ENCODE peak calls at places on chromosomes 5 and 9, in nine cellular contexts. T is neuronal stem cell, E is Peyer's patch, S is adrenal gland, Y is spleen, D is right cardiac atrium, K is fibroblast of lung, X is GM23338, B is tibial artery. N is an unnamed sample.

GRCh38 chr9:2291980-2292704 is 277.0 kb downstream of the SMARCA2 start:
- DNase-seq in B (no peak), D (no peak), T (no peak), K (peak; percentile 21), X (no peak), E (no peak), S (peak; percentile 36), Y (no peak), N (no peak)

GRCh38 chr5:172564883-172565282 is 76.2 kb upstream of the NEURL1B start:
- DNase-seq in B (no peak), T (no peak), K (no peak), X (no peak), S (no peak), Y (no peak), D (no peak), E (no peak), N (no peak)

GRCh38 chr5:9338796-9339195 is 207.1 kb downstream of the SEMA5A start:
- DNase-seq in E (no peak), S (no peak), K (no peak), T (no peak), D (no peak), Y (no peak), X (no peak), B (no peak), N (no peak)

GRCh38 chr9:121684381-121685145 is 33.1 kb downstream of the DAB2IP start:
- DNase-seq in Y (peak; percentile 78), D (peak; percentile 82), T (peak; percentile 35), K (no peak), B (peak; percentile 46), X (peak; percentile 90), E (peak; percentile 69), S (peak; percentile 61), N (peak; percentile 80)

GRCh38 chr9:19127881-19128719 is 808 bp upstream of the PLIN2 start:
- DNase-seq in D (peak; percentile 73), E (peak; percentile 66), X (peak; percentile 64), S (peak; percentile 46), T (peak; percentile 38), B (no peak), K (peak; percentile 30), Y (peak; percentile 85), N (peak; percentile 71)

GRCh38 chr9:135536166-135536565 is 9.8 kb upstream of the OBP2A start:
- DNase-seq in D (no peak), X (no peak), Y (peak; percentile 21), E (no peak), K (peak; percentile 72), T (no peak), S (peak; percentile 39), B (no peak), N (no peak)

GRCh38 chr9:125361837-125362531 is 100.4 kb downstream of the GAPVD1 start:
- DNase-seq in D (no peak), X (peak; percentile 69), S (no peak), T (no peak), B (no peak), Y (no peak), K (no peak), E (no peak), N (no peak)

GRCh38 chr5:158586054-158586453 is 513.7 kb downstream of the EBF1 start:
- DNase-seq in B (no peak), X (no peak), K (no peak), T (no peak), E (no peak), Y (no peak), S (no peak), D (no peak), N (no peak)

GRCh38 chr9:13361076-13361475 is 81.6 kb upstream of the MPDZ start:
- DNase-seq in S (no peak), K (no peak), T (no peak), E (no peak), D (no peak), X (no peak), Y (no peak), B (no peak), N (no peak)

GRCh38 chr5:59260973-59261372 is 632.6 kb downstream of the PDE4D start:
- DNase-seq in S (no peak), T (no peak), E (no peak), B (no peak), X (no peak), Y (no peak), D (no peak), K (no peak), N (no peak)

GRCh38 chr9:110543631-110544051 is 35.9 kb downstream of the SVEP1 start:
- DNase-seq in S (no peak), X (peak; percentile 13), T (no peak), E (no peak), D (peak; percentile 65), Y (no peak), B (no peak), K (peak; percentile 25), N (no peak)

DNA sequence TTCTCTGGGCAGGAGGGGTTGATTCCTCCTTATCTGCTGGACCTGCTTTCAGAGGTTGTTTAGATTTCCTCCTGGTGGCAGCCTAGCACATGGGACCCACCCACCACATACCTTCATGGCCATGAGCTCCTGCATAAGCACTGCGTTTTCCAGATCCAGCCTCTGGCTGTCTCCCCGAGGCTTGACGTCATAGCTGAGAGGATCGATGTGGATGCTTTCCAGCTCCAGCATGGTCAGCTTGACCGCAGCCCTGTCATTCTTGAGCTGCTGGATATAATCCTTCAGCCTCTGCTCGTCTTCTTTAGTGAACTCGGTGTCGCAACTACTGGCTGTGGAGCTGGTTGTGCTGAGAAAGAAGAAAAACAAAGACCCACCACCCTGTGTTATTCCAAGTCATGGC is 77.0 kb downstream of the DCP2 start:
- DNase-seq in D (peak; percentile 66), E (no peak), Y (no peak), X (no peak), T (no peak), S (no peak), K (peak; percentile 64), B (no peak), N (no peak)
- H3K4me1 ChIP-seq in D (peaks cover 11% of the 10 kb centered on the region), E (no peaks in the 10 kb centered on the region), Y (peaks cover 9% of the 10 kb centered on the region), X (no peaks in the 10 kb centered on the region), T (peaks cover 8% of the 10 kb centered on the region), S (no peaks in the 10 kb centered on the region), K (peaks cover 13% of the 10 kb centered on the region), B (peaks cover 11% of the 10 kb centered on the region), N (peaks cover 10% of the 10 kb centered on the region)

GRCh38 chr9:105316703-105317102 is 72.3 kb downstream of the SLC44A1 start:
- DNase-seq in S (no peak), K (no peak), X (no peak), E (no peak), Y (no peak), T (no peak), B (no peak), D (no peak), N (no peak)

GRCh38 chr9:105313238-105313637 is 68.8 kb downstream of the SLC44A1 start:
- DNase-seq in K (no peak), Y (no peak), X (no peak), S (no peak), B (no peak), E (no peak), T (no peak), D (no peak), N (no peak)

GRCh38 chr9:105319514-105319863 is 75.0 kb downstream of the SLC44A1 start:
- DNase-seq in B (no peak), D (no peak), S (no peak), Y (no peak), T (no peak), E (no peak), K (no peak), X (no peak), N (no peak)

GRCh38 chr9:105320568-105320967 is 76.1 kb downstream of the SLC44A1 start:
- DNase-seq in T (no peak), E (no peak), S (no peak), K (no peak), X (no peak), D (no peak), Y (no peak), B (no peak), N (no peak)

GRCh38 chr9:105318729-105319513 is 74.5 kb downstream of the SLC44A1 start:
- DNase-seq in X (no peak), K (no peak), D (no peak), S (no peak), Y (no peak), E (peak; percentile 58), T (no peak), B (no peak), N (no peak)
- H3K27ac ChIP-seq in X (no peak overlapping the region), K (no peak overlapping the region), D (no peak overlapping the region), S (no peak overlapping the region), Y (no peak overlapping the region), E (peak overlapping the region; percentile 88), T (no peak overlapping the region), B (no peak overlapping the region), N (no peak overlapping the region)

GRCh38 chr9:132077881-132078280 is 1.8 kb downstream of the MED27 start:
- DNase-seq in D (no peak), K (no peak), Y (no peak), X (no peak), S (no peak), B (no peak), T (no peak), E (no peak), N (no peak)
- H3K4me3 ChIP-seq in D (no peak overlapping the region), K (peak overlapping the region; percentile 92), Y (no peak overlapping the region), X (no peak overlapping the region), S (peak overlapping the region; percentile 70), B (peak overlapping the region; percentile 80), T (peak overlapping the region; percentile 15), E (peak overlapping the region; percentile 94), N (peak overlapping the region; percentile 98)

DNA sequence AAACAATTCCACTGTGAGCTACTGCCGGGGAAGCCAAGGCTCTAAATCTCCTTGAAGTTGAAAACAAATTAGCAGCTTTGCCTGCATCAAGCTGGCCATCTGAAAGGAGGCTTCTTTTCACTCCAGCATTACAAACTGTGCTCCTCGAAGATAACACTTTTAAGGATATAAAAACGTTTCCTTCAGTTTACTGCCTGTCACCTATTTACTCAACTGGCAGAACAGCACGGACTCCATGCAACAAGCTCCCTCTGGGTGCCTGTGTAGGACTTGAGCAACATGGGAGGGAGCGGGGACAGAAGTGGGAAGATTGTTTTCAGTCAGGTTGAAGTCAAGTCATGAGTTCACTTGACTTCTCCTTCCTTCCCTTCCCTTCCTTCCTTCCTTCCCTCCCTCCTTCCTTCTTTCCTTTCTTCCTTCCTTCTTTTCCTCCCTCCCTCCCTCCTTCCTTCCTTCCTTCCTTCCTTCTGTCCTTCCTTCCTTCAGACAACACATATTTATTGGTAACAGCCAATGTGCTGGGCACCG is 67.4 kb downstream of the ZNF608 start:
- DNase-seq in E (no peak), S (no peak), Y (no peak), D (no peak), X (no peak), K (no peak), T (no peak), B (no peak), N (no peak)
- H3K4me1 ChIP-seq in E (no peaks in the 10 kb centered on the region), S (no peaks in the 10 kb centered on the region), Y (peaks cover 13% of the 10 kb centered on the region), D (peaks cover 9% of the 10 kb centered on the region), X (peaks cover 45% of the 10 kb centered on the region), K (no peaks in the 10 kb centered on the region), T (peaks cover 16% of the 10 kb centered on the region), B (peaks cover 6% of the 10 kb centered on the region), N (peaks cover 50% of the 10 kb centered on the region)